ENCODE peak calls at places on chromosomes 12 and 14, in six cellular contexts. V, G, T, D, Q and L are unnamed samples.

GRCh38 chr12:132783917-132784531 is 22.4 kb upstream of the ANKLE2 start:
- DNase-seq in V (no peak), G (no peak), T (no peak), D (no peak), Q (no peak), L (peak; percentile 29)

GRCh38 chr12:48454675-48455074 is 17.7 kb upstream of the ANP32D start:
- DNase-seq in V (peak; percentile 8), G (peak; percentile 31), T (no peak), D (peak; percentile 59), Q (no peak), L (no peak)

GRCh38 chr12:132268674-132269073 is 60.7 kb downstream of the GALNT9 start:
- DNase-seq in V (no peak), G (peak; percentile 58), T (no peak), D (no peak), Q (no peak), L (no peak)

GRCh38 chr14:38012056-38012455 is 195.6 kb upstream of the SSTR1 start:
- DNase-seq in V (no peak), G (no peak), T (no peak), D (no peak), Q (no peak), L (no peak)

GRCh38 chr14:41606249-41607118 is at the start of gene LRFN5:
- DNase-seq in V (peak; percentile 49), G (no peak), T (no peak), D (no peak), Q (peak; percentile 87), L (no peak)

GRCh38 chr12:81811066-81811777 is 52.1 kb upstream of the PPFIA2 start:
- DNase-seq in V (no peak), G (no peak), T (no peak), D (no peak), Q (no peak), L (peak; percentile 54)

GRCh38 chr12:90152897-90153624 is 444.4 kb upstream of the ATP2B1 start:
- DNase-seq in V (no peak), G (no peak), T (no peak), D (no peak), Q (no peak), L (no peak)

GRCh38 chr14:34340226-34340625 is 121.8 kb downstream of the SPTSSA start:
- DNase-seq in V (peak; percentile 71), G (no peak), T (no peak), D (no peak), Q (no peak), L (no peak)

GRCh38 chr14:71438684-71439083 is 493.5 kb upstream of the RGS6 start:
- DNase-seq in V (peak; percentile 44), G (no peak), T (no peak), D (no peak), Q (no peak), L (no peak)

GRCh38 chr12:55845785-55846496 is 3.2 kb upstream of the MMP19 start:
- DNase-seq in V (no peak), G (no peak), T (no peak), D (no peak), Q (no peak), L (no peak)

GRCh38 chr12:55847033-55847432 is 4.3 kb upstream of the MMP19 start:
- DNase-seq in V (peak; percentile 83), G (no peak), T (no peak), D (peak; percentile 25), Q (peak; percentile 90), L (no peak)

GRCh38 chr12:55845349-55845748 is 2.6 kb upstream of the MMP19 start:
- DNase-seq in V (no peak), G (peak; percentile 5), T (no peak), D (no peak), Q (no peak), L (no peak)

GRCh38 chr12:55849616-55850015 is 6.9 kb upstream of the MMP19 start:
- DNase-seq in V (no peak), G (no peak), T (no peak), D (no peak), Q (no peak), L (no peak)

DNA sequence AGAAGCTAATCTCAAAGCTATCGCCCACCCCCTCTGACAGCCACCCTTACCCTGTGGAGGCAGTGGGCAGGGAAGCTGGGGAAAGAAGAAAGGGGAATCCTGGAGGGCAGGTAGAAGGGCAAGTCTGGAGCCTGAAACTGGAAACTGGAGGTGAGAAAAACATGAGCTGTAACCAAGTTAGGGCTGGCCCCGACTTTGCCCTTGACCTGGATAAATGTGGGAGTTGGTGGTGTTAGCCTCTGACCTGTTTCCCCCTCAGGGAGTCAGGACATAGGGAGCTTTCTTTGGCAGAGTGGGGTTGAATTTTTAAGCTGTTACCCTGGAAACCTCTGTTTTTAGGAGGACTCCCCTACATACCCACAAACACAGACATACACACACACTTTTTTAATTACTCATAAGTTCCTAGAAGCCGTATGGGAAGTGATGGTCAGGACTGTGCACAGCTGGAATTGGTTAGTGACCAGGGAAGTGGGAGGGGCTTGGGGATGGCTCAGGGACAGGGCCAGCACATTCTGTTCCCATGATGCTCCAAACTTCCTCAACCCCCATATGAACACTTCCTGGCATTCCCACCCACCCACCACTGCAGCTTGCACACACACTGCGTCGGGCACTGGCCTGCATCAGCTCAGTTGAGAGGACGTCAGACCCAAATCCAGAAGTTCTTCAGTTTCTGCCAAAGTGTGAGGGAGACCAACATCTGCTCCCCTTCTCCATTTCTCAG is 5.0 kb upstream of the MMP19 start:
- DNase-seq in V (peak; percentile 100), G (peak; percentile 76), T (peak; percentile 66), D (peak; percentile 94), Q (peak; percentile 97), L (peak; percentile 87)
- TF ChIP-seq POLR2A in V (peak; percentile 94), G (no peak), T (no peak), D (peak; percentile 78), Q (no peak), L (peak; percentile 60)

GRCh38 chr12:94872007-94872653 is 131.4 kb downstream of the NDUFA12 start:
- DNase-seq in V (no peak), G (no peak), T (peak; percentile 64), D (no peak), Q (no peak), L (no peak)

GRCh38 chr12:94874986-94875312 is 128.5 kb downstream of the NDUFA12 start:
- DNase-seq in V (no peak), G (no peak), T (no peak), D (no peak), Q (no peak), L (no peak)

GRCh38 chr12:94874086-94874985 is 129.2 kb downstream of the NDUFA12 start:
- DNase-seq in V (no peak), G (no peak), T (no peak), D (no peak), Q (no peak), L (no peak)

GRCh38 chr12:94873368-94874085 is 130.0 kb downstream of the NDUFA12 start:
- DNase-seq in V (no peak), G (peak; percentile 12), T (peak; percentile 28), D (no peak), Q (no peak), L (no peak)

GRCh38 chr12:94872671-94873367 is 130.7 kb downstream of the NDUFA12 start:
- DNase-seq in V (no peak), G (no peak), T (no peak), D (no peak), Q (no peak), L (no peak)
- H3K4me3 ChIP-seq in V (no peak overlapping the region), G (no peak overlapping the region), T (peak overlapping the region; percentile 55), D (no peak overlapping the region), Q (no peak overlapping the region), L (peak overlapping the region; percentile 44)

GRCh38 chr12:30739020-30739419 is 15.7 kb downstream of the CAPRIN2 start:
- DNase-seq in V (no peak), G (no peak), T (no peak), D (no peak), Q (no peak), L (no peak)
- TF ChIP-seq POLR2A in V (no peak), G (no peak), T (no peak), D (no peak), Q (no peak), L (no peak)

DNA sequence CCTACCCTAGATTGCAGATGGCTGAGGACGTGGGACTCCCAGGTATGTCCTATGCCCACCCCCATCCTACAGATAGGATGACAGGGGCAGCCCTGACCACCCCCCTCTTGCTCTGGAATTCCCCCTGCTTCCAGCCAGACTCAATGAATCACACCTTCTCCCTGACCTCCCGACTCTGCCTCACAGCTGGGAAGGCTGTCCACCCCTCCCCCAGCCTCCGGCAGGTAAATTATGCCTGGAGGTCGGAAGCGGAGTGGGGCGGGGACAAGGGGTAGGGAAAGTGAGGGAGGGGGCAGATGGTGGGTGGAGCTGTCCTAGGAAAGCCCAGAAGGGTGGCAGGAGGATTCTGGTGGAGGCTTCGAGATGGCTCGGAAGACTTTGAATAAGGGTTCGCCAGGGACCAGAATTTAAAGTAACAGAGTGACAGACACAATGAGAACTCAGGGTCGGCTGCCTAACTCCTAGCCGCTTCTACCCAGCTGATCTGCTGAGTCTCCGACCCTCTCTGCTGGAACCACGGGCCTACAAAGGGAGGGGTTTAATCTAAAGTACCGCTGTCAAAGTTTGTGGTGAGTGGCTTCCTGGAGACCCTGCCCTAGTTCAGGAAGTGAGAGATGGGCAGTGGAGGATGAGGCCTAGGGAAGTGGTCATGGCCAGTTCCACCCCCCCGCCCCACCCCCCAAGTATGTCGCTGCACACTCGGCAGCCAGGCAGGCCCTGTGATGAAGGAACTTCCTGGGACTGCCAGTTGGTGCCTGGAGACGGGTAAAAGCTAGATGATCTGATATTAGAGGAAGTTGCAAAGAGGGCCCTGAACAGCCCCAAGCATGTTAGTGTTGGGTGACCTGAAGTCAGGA is 4.2 kb downstream of the PLEKHG3 start:
- DNase-seq in V (peak; percentile 44), G (no peak), T (no peak), D (no peak), Q (peak; percentile 85), L (no peak)
- H3K4me3 ChIP-seq in V (no peak overlapping the region), G (no peak overlapping the region), T (no peak overlapping the region), D (no peak overlapping the region), Q (no peak overlapping the region), L (peak overlapping the region; percentile 19)